ENCODE peak calls at places on chromosomes 6 and 20, in seven cellular contexts. Z is activated CD8-positive, alpha-beta memory T cell treated with anti-CD3 and anti-CD28 coated beads for 24 hours; F is immature natural killer cell; T is left lung; G is aorta; C is neural crest cell; J is CD8-positive, alpha-beta T cell. O is an unnamed sample.

GRCh38 chr20:21496452-21496851 is 17.4 kb downstream of the NKX2-2 start:
- DNase-seq in Z (no peak), F (no peak), T (no peak), G (no peak), C (no peak), J (no peak), O (no peak)

GRCh38 chr6:48606618-48607017 is 495.6 kb upstream of the PTCHD4 start:
- DNase-seq in Z (no peak), F (no peak), T (no peak), G (no peak), C (no peak), J (no peak), O (no peak)

GRCh38 chr6:40274058-40274457 is 313.1 kb downstream of the LRFN2 start:
- DNase-seq in Z (no peak), F (no peak), T (no peak), G (no peak), C (no peak), J (no peak), O (no peak)

GRCh38 chr20:25279403-25279802 is 31.5 kb downstream of the PYGB start:
- DNase-seq in Z (no peak), F (no peak), T (no peak), G (peak), C (no peak), J (no peak), O (no peak)

GRCh38 chr6:27541212-27541931 is 68.5 kb upstream of the ZNF184 start:
- DNase-seq in Z (no peak), F (no peak), T (no peak), G (no peak), C (no peak), J (no peak), O (no peak)

GRCh38 chr6:56851541-56852248 is 103.2 kb upstream of the BEND6 start:
- DNase-seq in Z (no peak), F (peak), T (no peak), G (no peak), C (peak), J (no peak), O (peak)

GRCh38 chr6:24974182-24975171 is 38.7 kb upstream of the RIPOR2 start:
- DNase-seq in Z (peak), F (peak), T (no peak), G (no peak), C (no peak), J (no peak), O (no peak)

GRCh38 chr20:49699200-49699992 is 14.3 kb downstream of the B4GALT5 start:
- DNase-seq in Z (no peak), F (no peak), T (no peak), G (no peak), C (no peak), J (no peak), O (no peak)

GRCh38 chr20:49901588-49901987 is 13.7 kb downstream of the SPATA2 start:
- DNase-seq in Z (no peak), F (no peak), T (no peak), G (no peak), C (no peak), J (no peak), O (no peak)